ENCODE peak calls at places on chromosomes 1 and 21, in seven cellular contexts. G is HepG2, E is lower lobe of right lung, I is neural progenitor cell, T is adrenal gland, B is heart left ventricle, C is ovary. O is an unnamed sample. For H3K4me1 and H3K27me3, the result is how much of the 10 kb centered on the place peaks cover.

GRCh38 chr1:203935286-203935685 is 73.9 kb downstream of the SNRPE start:
- DNase-seq in G (no peak), E (no peak), I (no peak), T (no peak), B (no peak), C (no peak), O (no peak)

GRCh38 chr1:11170102-11170501 is 19.1 kb upstream of the ANGPTL7 start:
- DNase-seq in G (no peak), E (no peak), I (no peak), T (no peak), B (no peak), C (no peak), O (no peak)

GRCh38 chr1:162908780-162909179 is 47.8 kb upstream of the CCDC190 start:
- DNase-seq in G (no peak), E (no peak), I (no peak), T (no peak), B (no peak), C (no peak), O (no peak)

GRCh38 chr1:202068596-202068995 is 54.1 kb upstream of the GPR37L1 start:
- DNase-seq in G (no peak), E (no peak), I (peak), T (no peak), B (no peak), C (no peak), O (no peak)

GRCh38 chr1:61604684-61605083 is 120.3 kb downstream of the TM2D1 start:
- DNase-seq in G (no peak), E (no peak), I (no peak), T (no peak), B (no peak), C (no peak), O (no peak)

GRCh38 chr1:226679853-226680516 is 59.1 kb downstream of the ITPKB start:
- DNase-seq in G (no peak), E (peak), I (peak), T (peak), B (peak), C (peak), O (peak)

GRCh38 chr1:187226396-187226795 is 397.6 kb downstream of the PLA2G4A start:
- DNase-seq in G (no peak), E (no peak), I (no peak), T (no peak), B (no peak), C (no peak), O (no peak)

GRCh38 chr1:24022611-24023359 is 42.7 kb upstream of the SRSF10 start:
- DNase-seq in G (peak), E (no peak), I (no peak), T (peak), B (no peak), C (no peak), O (peak)

GRCh38 chr1:173424786-173425407 is 52.2 kb upstream of the PRDX6 start:
- DNase-seq in G (no peak), E (no peak), I (no peak), T (no peak), B (no peak), C (no peak), O (no peak)

GRCh38 chr1:99527078-99527477 is 118.8 kb upstream of the PALMD start:
- DNase-seq in G (peak), E (no peak), I (no peak), T (no peak), B (no peak), C (no peak), O (no peak)

DNA sequence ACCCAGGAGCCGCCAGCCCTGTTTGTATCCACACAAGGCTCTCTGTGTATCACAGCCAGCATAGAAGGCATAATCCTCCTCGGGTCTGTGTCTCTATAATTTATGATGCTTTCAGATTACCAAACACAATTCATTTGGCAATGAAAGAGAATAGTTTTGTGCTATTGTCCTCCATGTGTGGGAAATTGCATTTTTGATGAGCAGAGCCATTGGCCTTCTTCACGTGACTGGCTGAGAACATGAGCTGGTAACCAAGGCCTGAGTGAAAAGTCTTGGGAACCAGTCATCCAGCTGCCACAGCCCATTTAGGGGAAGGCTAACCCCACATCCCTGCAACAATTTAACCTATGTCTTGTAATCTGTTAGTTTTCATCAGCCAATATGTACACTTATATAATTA is 119.3 kb downstream of the PBX1 start:
- DNase-seq in G (no peak), E (no peak), I (no peak), T (no peak), B (no peak), C (no peak), O (no peak)
- H3K4me1 ChIP-seq in G (under half), E (under half), I (under half), T (under half), B (under half), C (under half), O (under half)

GRCh38 chr1:7704214-7705047 is 66.7 kb upstream of the VAMP3 start:
- DNase-seq in G (peak), E (peak), I (peak), T (peak), B (peak), C (peak), O (peak)
- H3K27me3 ChIP-seq in G (under half), E (under half), I (half or more), T (under half), B (under half), C (under half), O (under half)

GRCh38 chr1:54569339-54569738 is 21.3 kb downstream of the ACOT11 start:
- DNase-seq in G (no peak), E (no peak), I (no peak), T (no peak), B (peak), C (no peak), O (no peak)

GRCh38 chr1:54572236-54572850 is 24.3 kb downstream of the ACOT11 start:
- DNase-seq in G (no peak), E (no peak), I (peak), T (no peak), B (no peak), C (no peak), O (no peak)

GRCh38 chr1:54571326-54571725 is 23.3 kb downstream of the ACOT11 start:
- DNase-seq in G (no peak), E (no peak), I (no peak), T (no peak), B (no peak), C (no peak), O (no peak)

GRCh38 chr1:54571803-54572202 is 23.8 kb downstream of the ACOT11 start:
- DNase-seq in G (no peak), E (no peak), I (peak), T (no peak), B (no peak), C (no peak), O (no peak)

GRCh38 chr1:54570161-54570560 is 22.1 kb downstream of the ACOT11 start:
- DNase-seq in G (no peak), E (no peak), I (no peak), T (no peak), B (no peak), C (no peak), O (no peak)
- H3K4me1 ChIP-seq in G (half or more), E (under half), I (under half), T (under half), B (half or more), C (under half), O (under half)

GRCh38 chr21:14495075-14495474 is 51.0 kb downstream of the SAMSN1 start:
- DNase-seq in G (no peak), E (no peak), I (no peak), T (no peak), B (no peak), C (no peak), O (no peak)
- H3K27me3 ChIP-seq in G (under half), E (under half), I (under half), T (under half), B (under half), C (under half), O (under half)

O was measured in small intestine.